ENCODE peak calls at places on chromosomes 6 and 20, in ten cellular contexts. H is A549; E is CD8-positive, alpha-beta T cell; Q is CD4-positive, alpha-beta T cell; T is pancreas; P is colonic mucosa; W is H9; I is naive thymus-derived CD4-positive, alpha-beta T cell; K is adrenal gland; N is CD4-positive, CD25-positive, alpha-beta regulatory T cell. C is an unnamed sample.

GRCh38 chr6:14729186-14729871 is 516.5 kb upstream of the JARID2 start:
- DNase-seq in K (peak), H (no peak), P (no peak), T (no peak), I (no peak), Q (no peak), W (no peak), E (no peak), N (no peak), C (no peak)

GRCh38 chr6:45116714-45117410 is 211.3 kb upstream of the RUNX2 start:
- DNase-seq in N (no peak), P (no peak), E (no peak), K (no peak), T (no peak), H (no peak), W (no peak), Q (no peak), I (no peak), C (no peak)

GRCh38 chr6:141467881-141468280 is 664.8 kb upstream of the GJE1 start:
- DNase-seq in N (no peak), W (no peak), E (no peak), K (no peak), T (no peak), Q (no peak), H (no peak), P (no peak), I (no peak), C (no peak)

GRCh38 chr20:53331151-53331973 is 262.3 kb downstream of the ZNF217 start:
- DNase-seq in N (no peak), I (no peak), K (peak), T (no peak), W (peak), E (no peak), Q (no peak), P (no peak), H (no peak), C (no peak)

GRCh38 chr6:145559836-145560235 is 175.5 kb downstream of the EPM2A start:
- DNase-seq in I (no peak), N (no peak), T (no peak), E (no peak), Q (no peak), W (no peak), K (no peak), H (no peak), P (no peak), C (no peak)

GRCh38 chr6:42564496-42564890 is 664 bp downstream of the UBR2 start:
- DNase-seq in P (no peak), K (no peak), Q (no peak), N (no peak), T (no peak), E (no peak), W (no peak), H (peak), I (no peak), C (no peak)

GRCh38 chr6:39791850-39792500 is at the start of gene DAAM2:
- DNase-seq in E (no peak), K (peak), T (peak), N (no peak), P (peak), H (no peak), I (no peak), W (peak), Q (no peak), C (peak)

GRCh38 chr6:147285087-147285855 is 81.1 kb downstream of the STXBP5 start:
- DNase-seq in I (peak), W (no peak), H (peak), P (no peak), Q (no peak), K (no peak), T (no peak), E (no peak), N (no peak), C (no peak)

GRCh38 chr6:146498309-146498708 is 45.3 kb upstream of the RAB32 start:
- DNase-seq in I (no peak), K (no peak), W (no peak), N (no peak), E (no peak), P (no peak), T (no peak), H (no peak), Q (no peak), C (no peak)

GRCh38 chr20:1898496-1899168 is 3.4 kb downstream of the SIRPA start:
- DNase-seq in P (no peak), W (no peak), H (no peak), T (no peak), N (no peak), E (no peak), I (no peak), K (no peak), Q (no peak), C (no peak)

GRCh38 chr6:44782198-44782597 is 394.7 kb downstream of the CDC5L start:
- DNase-seq in Q (no peak), E (no peak), H (no peak), I (no peak), K (no peak), P (no peak), W (no peak), N (no peak), T (no peak), C (no peak)

GRCh38 chr20:1782181-1782580 is 113.0 kb upstream of the SIRPA start:
- DNase-seq in W (no peak), H (no peak), I (no peak), Q (no peak), E (no peak), K (no peak), N (no peak), P (no peak), T (no peak), C (no peak)

GRCh38 chr6:125018136-125018535 is 55.9 kb downstream of the RNF217 start:
- DNase-seq in T (no peak), N (no peak), P (no peak), W (no peak), E (no peak), H (no peak), K (no peak), Q (no peak), I (no peak), C (no peak)

GRCh38 chr6:147246853-147247635 is 42.8 kb downstream of the STXBP5 start:
- DNase-seq in K (no peak), E (no peak), H (no peak), Q (no peak), I (no peak), T (no peak), P (no peak), W (no peak), N (no peak), C (no peak)

GRCh38 chr6:2542858-2543218 is 207.9 kb downstream of the MYLK4 start:
- DNase-seq in P (peak), T (no peak), I (peak), E (no peak), H (no peak), W (no peak), N (no peak), K (no peak), Q (no peak), C (no peak)

GRCh38 chr6:7566617-7567173 is 23.3 kb upstream of the SNRNP48 start:
- DNase-seq in T (no peak), W (no peak), E (no peak), Q (no peak), H (no peak), K (no peak), N (no peak), P (no peak), I (no peak), C (no peak)

GRCh38 chr6:127164555-127164954 is 46.1 kb downstream of the RSPO3 start:
- DNase-seq in P (no peak), K (no peak), W (no peak), T (no peak), H (no peak), N (no peak), I (no peak), E (no peak), Q (no peak), C (no peak)

GRCh38 chr20:3111995-3112394 is 27.5 kb upstream of the AVP start:
- DNase-seq in I (no peak), T (no peak), K (no peak), Q (no peak), H (no peak), N (no peak), W (no peak), P (no peak), E (no peak), C (no peak)

GRCh38 chr6:33609444-33610034 is 11.6 kb upstream of the ITPR3 start:
- DNase-seq in K (peak), H (no peak), Q (no peak), I (no peak), E (no peak), N (no peak), P (no peak), W (no peak), T (no peak), C (no peak)

GRCh38 chr20:41748756-41749582 is 130.8 kb upstream of the CHD6 start:
- DNase-seq in T (no peak), Q (no peak), K (peak), H (no peak), P (no peak), W (no peak), I (no peak), E (no peak), N (no peak), C (no peak)

GRCh38 chr6:127550403-127550802 is 26.6 kb upstream of the C6orf58 start:
- DNase-seq in K (no peak), T (no peak), Q (no peak), P (no peak), W (no peak), H (no peak), E (no peak), N (no peak), I (no peak), C (no peak)

DNA sequence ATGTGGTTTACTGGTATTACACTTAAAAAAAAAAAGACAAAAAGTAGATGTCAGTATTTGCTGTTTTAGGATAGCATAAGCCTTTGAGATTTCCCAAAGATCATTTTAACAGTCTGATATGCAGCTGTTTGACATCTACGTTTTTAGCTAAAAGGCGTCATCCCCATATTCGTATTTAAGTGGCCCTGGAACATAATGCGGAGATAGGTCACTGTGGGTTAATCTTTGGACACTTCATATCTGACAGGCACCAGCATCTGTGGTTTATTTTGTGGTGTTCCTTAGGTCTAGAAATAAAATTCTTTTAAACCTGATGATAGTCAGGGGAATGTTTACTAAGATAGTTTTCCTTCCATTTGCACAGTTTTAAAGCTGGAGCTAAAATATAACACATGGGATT is 313.7 kb downstream of the SOX4 start:
- DNase-seq in I (no peak), W (no peak), H (no peak), E (no peak), Q (no peak), N (no peak), P (no peak), T (no peak), K (no peak), C (no peak)
- H3K27ac ChIP-seq in I (no peak), W (no peak), H (no peak), E (no peak), Q (no peak), N (no peak), P (no peak), T (no peak), K (no peak), C (no peak)

DNA sequence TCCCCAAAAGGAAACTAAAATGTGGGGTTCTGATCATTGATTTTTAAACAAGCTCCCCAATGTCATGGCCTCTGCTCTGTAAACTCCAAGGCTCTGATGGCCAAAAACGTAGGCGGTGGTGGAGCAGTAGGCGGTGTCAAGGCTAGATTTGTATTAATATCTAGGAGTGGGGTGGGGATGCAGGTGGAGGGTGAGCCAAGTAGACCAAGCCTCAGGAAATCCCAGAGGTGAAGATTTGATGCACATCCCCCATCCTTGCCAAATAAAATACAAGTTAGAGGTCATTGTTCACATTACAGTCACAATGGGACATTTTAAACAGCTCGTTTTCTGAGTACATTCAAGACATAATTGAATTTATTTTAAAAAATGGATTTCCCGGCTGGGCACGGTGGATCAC is 30.9 kb upstream of the TBC1D7 start:
- DNase-seq in W (no peak), K (no peak), T (no peak), N (no peak), H (no peak), Q (no peak), P (no peak), I (no peak), E (no peak), C (no peak)
- H3K27ac ChIP-seq in W (no peak), K (no peak), T (no peak), N (no peak), H (no peak), Q (no peak), P (no peak), I (no peak), E (no peak), C (no peak)

GRCh38 chr20:50649587-50649986 is 41.8 kb downstream of the RIPOR3 start:
- DNase-seq in N (no peak), T (no peak), I (no peak), P (no peak), K (no peak), E (no peak), Q (no peak), H (no peak), W (no peak), C (no peak)

GRCh38 chr20:50645253-50646068 is 45.9 kb downstream of the RIPOR3 start:
- DNase-seq in T (peak), E (no peak), P (peak), Q (no peak), W (peak), H (peak), N (no peak), K (peak), I (no peak), C (no peak)

GRCh38 chr20:50642288-50642803 is 49.0 kb downstream of the RIPOR3 start:
- DNase-seq in N (no peak), H (no peak), K (no peak), T (no peak), P (no peak), E (no peak), I (no peak), Q (no peak), W (peak), C (no peak)

GRCh38 chr20:50648651-50649050 is 42.7 kb downstream of the RIPOR3 start:
- DNase-seq in H (no peak), I (no peak), N (no peak), Q (no peak), W (no peak), K (no peak), E (no peak), P (no peak), T (no peak), C (no peak)

DNA sequence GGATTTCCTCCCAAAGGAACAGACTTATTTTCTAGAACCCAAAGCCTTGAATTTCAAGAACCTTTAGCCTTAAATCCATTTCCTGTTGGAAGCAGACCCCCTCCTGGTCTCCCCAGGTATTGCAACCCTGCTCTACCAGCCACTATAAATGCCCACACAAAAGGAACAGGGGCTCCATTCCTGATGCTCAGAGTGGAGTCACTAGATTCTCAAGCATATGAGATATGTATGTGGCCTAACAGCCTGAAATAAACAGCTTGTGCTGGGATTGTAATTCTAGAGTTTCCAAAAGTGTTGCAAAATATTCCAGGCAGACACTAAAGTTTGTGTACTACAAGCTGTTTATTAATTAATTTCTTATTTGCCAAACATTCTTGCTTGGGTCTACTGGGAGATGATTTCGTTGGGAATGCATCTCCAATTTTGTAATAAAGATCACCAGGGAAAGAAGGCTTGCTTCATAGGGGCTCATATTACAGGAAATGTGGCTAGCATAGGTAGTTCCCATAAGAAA is 44.8 kb downstream of the RIPOR3 start:
- DNase-seq in P (no peak), W (no peak), E (no peak), I (no peak), K (no peak), N (no peak), H (no peak), T (no peak), Q (no peak), C (no peak)
- H3K27ac ChIP-seq in P (peak), W (no peak), E (no peak), I (no peak), K (no peak), N (no peak), H (peak), T (no peak), Q (no peak), C (no peak)

DNA sequence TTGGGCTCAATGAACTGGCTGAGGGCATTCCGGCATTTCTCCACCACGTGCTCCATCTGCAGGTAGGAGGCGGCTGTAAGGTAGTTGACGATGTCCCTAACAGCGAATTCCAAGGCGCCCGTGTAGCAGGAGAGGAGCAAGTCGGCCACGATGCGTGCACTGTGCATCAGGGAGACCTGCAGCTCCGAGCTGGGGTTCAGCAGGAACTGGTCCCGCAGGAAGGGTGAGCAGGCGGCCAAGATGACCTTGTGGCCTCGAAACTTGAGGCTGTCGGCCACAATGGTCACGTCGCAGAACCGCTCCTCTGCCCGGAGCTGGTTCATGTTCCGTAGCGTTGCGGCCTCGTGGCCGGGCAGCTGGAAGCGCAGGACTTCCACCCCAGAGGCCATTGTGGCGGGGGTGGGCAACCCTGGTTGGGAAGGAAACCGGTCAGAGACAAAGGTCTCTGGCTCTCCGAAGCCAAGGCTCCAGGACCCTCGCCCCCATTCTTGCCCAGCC is 920 bp downstream of the ZBTB12 start:
- DNase-seq in T (peak), Q (no peak), E (no peak), N (no peak), W (peak), K (peak), I (no peak), H (no peak), P (peak), C (no peak)
- H3K27ac ChIP-seq in T (peak), Q (no peak), E (no peak), N (peak), W (no peak), K (peak), I (peak), H (peak), P (peak), C (peak)

C was measured in substantia nigra.